ENCODE peak calls at places on chromosomes 12 and 14, in four cellular contexts. One of them, this sample, is unnamed.

GRCh38 chr12:62191747-62192485 is 68.3 kb upstream of the USP15 start:
- DNase-seq in H4: no peak
- DNase-seq in NCI-H1105 treated with DMSO at 0.1 percent for 48 hours: no peak
- DNase-seq in NCI-H1092: no peak
- DNase-seq in this sample: no peak

GRCh38 chr12:57242329-57242690 is 8.7 kb downstream of the STAC3 start:
- DNase-seq in NCI-H1092: peak; percentile 55
- DNase-seq in NCI-H1105 treated with DMSO at 0.1 percent for 48 hours: peak; percentile 72
- DNase-seq in H4: no peak
- DNase-seq in this sample: no peak

GRCh38 chr14:61326149-61326548 is 4.8 kb downstream of the PRKCH start:
- DNase-seq in H4: no peak
- DNase-seq in NCI-H1105 treated with DMSO at 0.1 percent for 48 hours: no peak
- DNase-seq in NCI-H1092: no peak
- DNase-seq in this sample: no peak

GRCh38 chr12:130761537-130762318 is 45.6 kb upstream of the RIMBP2 start:
- DNase-seq in NCI-H1105 treated with DMSO at 0.1 percent for 48 hours: peak; percentile 42
- DNase-seq in H4: no peak
- DNase-seq in NCI-H1092: peak; percentile 63
- DNase-seq in this sample: no peak

GRCh38 chr12:20212658-20213387 is 155.5 kb upstream of the PDE3A start:
- DNase-seq in H4: peak; percentile 99
- DNase-seq in NCI-H1092: peak; percentile 36
- DNase-seq in NCI-H1105 treated with DMSO at 0.1 percent for 48 hours: peak; percentile 85
- DNase-seq in this sample: peak; percentile 53

GRCh38 chr12:14367097-14367661 is 1.7 kb downstream of the ATF7IP start:
- DNase-seq in H4: peak; percentile 25
- DNase-seq in NCI-H1092: no peak
- DNase-seq in NCI-H1105 treated with DMSO at 0.1 percent for 48 hours: no peak
- DNase-seq in this sample: no peak

GRCh38 chr12:109653896-109654295 is 59.7 kb upstream of the FAM222A start:
- DNase-seq in H4: no peak
- DNase-seq in NCI-H1105 treated with DMSO at 0.1 percent for 48 hours: no peak
- DNase-seq in NCI-H1092: no peak
- DNase-seq in this sample: no peak

GRCh38 chr12:60415361-60415760 is 819.5 kb downstream of the SLC16A7 start:
- DNase-seq in H4: no peak
- DNase-seq in NCI-H1105 treated with DMSO at 0.1 percent for 48 hours: no peak
- DNase-seq in NCI-H1092: no peak
- DNase-seq in this sample: no peak

GRCh38 chr14:53016491-53016890 is 65.6 kb upstream of the FERMT2 start:
- DNase-seq in NCI-H1092: no peak
- DNase-seq in H4: no peak
- DNase-seq in NCI-H1105 treated with DMSO at 0.1 percent for 48 hours: no peak
- DNase-seq in this sample: no peak

GRCh38 chr12:26721800-26722199 is 111.2 kb downstream of the ITPR2 start:
- DNase-seq in H4: no peak
- DNase-seq in NCI-H1105 treated with DMSO at 0.1 percent for 48 hours: peak; percentile 58
- DNase-seq in NCI-H1092: no peak
- DNase-seq in this sample: no peak

GRCh38 chr12:56988207-56988739 is 18.1 kb downstream of the ZBTB39 start:
- DNase-seq in H4: no peak
- DNase-seq in NCI-H1105 treated with DMSO at 0.1 percent for 48 hours: no peak
- DNase-seq in NCI-H1092: no peak
- DNase-seq in this sample: no peak